ENCODE peak calls at places on chromosomes 2 and 18, in eight cellular contexts. E, G, M, F, I, Q, N and H are unnamed samples.

GRCh38 chr2:218387369-218388194 is 5.5 kb downstream of the SLC11A1 start:
- DNase-seq in Q (no peak), M (no peak), N (no peak), G (peak; percentile 74), E (peak; percentile 77), F (peak; percentile 79), I (peak; percentile 86), H (peak; percentile 72)

GRCh38 chr18:68406761-68407160 is 308.1 kb downstream of the TMX3 start:
- DNase-seq in I (no peak), N (no peak), F (no peak), Q (no peak), E (no peak), M (no peak), G (no peak), H (no peak)

GRCh38 chr18:63553117-63553516 is 10.9 kb downstream of the SERPINB12 start:
- DNase-seq in F (peak; percentile 69), Q (peak; percentile 95), I (peak; percentile 62), G (no peak), E (no peak), M (peak; percentile 44), N (no peak), H (peak; percentile 50)

GRCh38 chr2:145685323-145686050 is 1165.6 kb upstream of the ZEB2 start:
- DNase-seq in F (no peak), E (no peak), M (no peak), Q (peak; percentile 3), I (peak; percentile 56), N (no peak), G (no peak), H (peak; percentile 89)

GRCh38 chr2:44707945-44708645 is 233.4 kb upstream of the SIX3 start:
- DNase-seq in N (no peak), Q (no peak), M (no peak), G (no peak), F (no peak), I (no peak), E (no peak), H (peak; percentile 66)

GRCh38 chr18:62751341-62751821 is 36.0 kb downstream of the PHLPP1 start:
- DNase-seq in M (no peak), N (no peak), E (no peak), G (no peak), Q (no peak), I (peak; percentile 64), F (peak; percentile 58), H (no peak)

GRCh38 chr2:14899621-14900414 is 267.3 kb downstream of the LRATD1 start:
- DNase-seq in M (no peak), Q (no peak), G (no peak), I (no peak), F (no peak), E (peak; percentile 53), N (no peak), H (no peak)

GRCh38 chr2:74528600-74529356 is 728 bp downstream of the AUP1 start:
- DNase-seq in I (no peak), G (no peak), F (no peak), N (no peak), Q (no peak), E (no peak), M (no peak), H (no peak)

GRCh38 chr2:45510701-45511420 is 100.2 kb downstream of the SRBD1 start:
- DNase-seq in M (no peak), F (no peak), I (no peak), Q (no peak), N (no peak), E (no peak), G (no peak), H (no peak)

GRCh38 chr2:204539010-204539385 is 6.3 kb upstream of the PARD3B start:
- DNase-seq in I (no peak), G (no peak), F (no peak), E (no peak), M (no peak), Q (no peak), N (no peak), H (no peak)

GRCh38 chr2:38029512-38029911 is 46.4 kb downstream of the CYP1B1 start:
- DNase-seq in G (no peak), N (no peak), E (no peak), Q (no peak), M (no peak), I (no peak), F (no peak), H (no peak)

GRCh38 chr18:43681661-43682060 is 404.4 kb upstream of the SYT4 start:
- DNase-seq in Q (no peak), G (no peak), N (no peak), I (no peak), F (no peak), M (no peak), E (no peak), H (no peak)

GRCh38 chr2:68709421-68709911 is 25.1 kb upstream of the ARHGAP25 start:
- DNase-seq in M (no peak), N (no peak), G (no peak), Q (no peak), I (peak; percentile 69), F (peak; percentile 53), E (peak; percentile 25), H (peak; percentile 16)

GRCh38 chr2:7378642-7379041 is 461.4 kb downstream of the RNF144A start:
- DNase-seq in Q (no peak), G (no peak), M (no peak), F (no peak), N (peak; percentile 61), I (no peak), E (no peak), H (no peak)

GRCh38 chr2:96491860-96492497 is 13.2 kb downstream of the NEURL3 start:
- DNase-seq in Q (no peak), I (no peak), E (no peak), N (no peak), M (no peak), F (no peak), G (no peak), H (no peak)

GRCh38 chr2:46076251-46076650 is 221.0 kb upstream of the EPAS1 start:
- DNase-seq in E (no peak), F (peak; percentile 41), I (no peak), G (no peak), Q (peak; percentile 62), M (no peak), N (no peak), H (no peak)

GRCh38 chr18:21167641-21168372 is 56.2 kb upstream of the ROCK1 start:
- DNase-seq in N (no peak), Q (no peak), M (peak; percentile 84), F (peak; percentile 13), E (peak; percentile 49), G (no peak), I (no peak), H (peak; percentile 27)

GRCh38 chr18:36130883-36131653 is 1.4 kb downstream of the ELP2 start:
- DNase-seq in F (no peak), Q (no peak), N (no peak), M (no peak), I (no peak), E (no peak), G (no peak), H (no peak)
- H3K4me3 ChIP-seq in F (peak overlapping the region; percentile 99), Q (peak overlapping the region; percentile 77), N (peak overlapping the region; percentile 87), M (peak overlapping the region; percentile 69), I (peak overlapping the region; percentile 97), E (peak overlapping the region; percentile 95), G (peak overlapping the region; percentile 88), H (peak overlapping the region; percentile 82)

GRCh38 chr2:30190637-30191036 is 40.7 kb upstream of the LBH start:
- DNase-seq in I (no peak), M (no peak), N (no peak), F (no peak), Q (no peak), G (no peak), E (no peak), H (no peak)
- H3K4me3 ChIP-seq in I (no peak overlapping the region), M (no peak overlapping the region), N (no peak overlapping the region), F (no peak overlapping the region), Q (no peak overlapping the region), G (no peak overlapping the region), E (no peak overlapping the region), H (no peak overlapping the region)

GRCh38 chr2:117940436-117940835 is 73.4 kb downstream of the CCDC93 start:
- DNase-seq in Q (no peak), E (no peak), M (no peak), F (no peak), N (no peak), G (no peak), I (no peak), H (no peak)

GRCh38 chr2:117941693-117942092 is 72.2 kb downstream of the CCDC93 start:
- DNase-seq in E (no peak), Q (no peak), I (no peak), F (no peak), N (no peak), M (no peak), G (no peak), H (no peak)

GRCh38 chr2:117944816-117945215 is 69.1 kb downstream of the CCDC93 start:
- DNase-seq in M (no peak), I (no peak), N (no peak), Q (no peak), E (no peak), G (no peak), F (no peak), H (no peak)

GRCh38 chr2:117942958-117943672 is 70.8 kb downstream of the CCDC93 start:
- DNase-seq in N (no peak), F (no peak), I (no peak), Q (peak; percentile 77), E (no peak), G (no peak), M (no peak), H (no peak)

GRCh38 chr2:117942551-117942950 is 71.3 kb downstream of the CCDC93 start:
- DNase-seq in G (no peak), N (no peak), I (no peak), E (no peak), M (no peak), F (no peak), Q (no peak), H (no peak)
- H3K4me3 ChIP-seq in G (no peak overlapping the region), N (no peak overlapping the region), I (no peak overlapping the region), E (no peak overlapping the region), M (no peak overlapping the region), F (no peak overlapping the region), Q (no peak overlapping the region), H (no peak overlapping the region)

GRCh38 chr18:41989508-41989907 is 34.5 kb downstream of the PIK3C3 start:
- DNase-seq in E (no peak), M (no peak), G (no peak), F (no peak), Q (no peak), N (no peak), I (no peak), H (no peak)

GRCh38 chr18:41996020-41996419 is 41.0 kb downstream of the PIK3C3 start:
- DNase-seq in G (no peak), Q (no peak), F (no peak), N (no peak), I (no peak), E (no peak), M (no peak), H (no peak)

GRCh38 chr18:41992698-41993097 is 37.7 kb downstream of the PIK3C3 start:
- DNase-seq in Q (no peak), I (no peak), E (no peak), M (no peak), G (no peak), F (no peak), N (no peak), H (no peak)

GRCh38 chr18:41993151-41993550 is 38.1 kb downstream of the PIK3C3 start:
- DNase-seq in E (no peak), M (no peak), I (no peak), G (no peak), N (no peak), Q (no peak), F (no peak), H (no peak)

DNA sequence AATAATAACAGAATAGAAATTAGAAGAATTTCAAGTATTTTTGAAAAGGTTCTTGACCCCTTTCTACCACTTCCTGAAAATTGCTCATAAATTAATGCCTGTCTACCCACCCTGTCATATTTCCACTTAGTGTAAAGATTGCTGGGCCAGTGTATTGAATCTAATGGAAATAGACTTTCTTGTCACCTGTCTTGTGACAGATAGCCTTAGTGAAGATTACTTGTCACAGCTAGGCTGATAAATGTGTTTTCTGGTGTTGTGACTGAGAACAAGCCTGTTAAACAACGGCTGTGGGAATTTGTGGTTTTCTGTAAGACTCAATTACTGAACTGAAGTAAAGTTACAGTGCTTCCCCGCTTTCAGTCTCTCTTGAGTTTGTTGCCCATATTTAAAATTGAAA is 37.0 kb downstream of the PIK3C3 start:
- DNase-seq in M (no peak), G (no peak), N (no peak), F (no peak), Q (no peak), E (no peak), I (peak; percentile 7), H (no peak)
- H3K4me3 ChIP-seq in M (no peak overlapping the region), G (no peak overlapping the region), N (no peak overlapping the region), F (no peak overlapping the region), Q (no peak overlapping the region), E (no peak overlapping the region), I (no peak overlapping the region), H (no peak overlapping the region)